ENCODE peak calls at places on chromosomes 5 and 9, in five cellular contexts. D is GM12878, R is A549, I is IMR-90, G is SK-N-SH. N is an unnamed sample.
A peak's percentile ranks its signal among the peaks of the same experiment; 100 is the strongest.

GRCh38 chr9:123282343-123283047 is 14.1 kb upstream of the STRBP start:
- DNase-seq in D (no peak), R (peak; percentile 78), I (no peak), G (no peak), N (no peak)

GRCh38 chr5:141496038-141496437 is 7.2 kb downstream of the PCDHGC5 start:
- DNase-seq in D (no peak), R (no peak), I (no peak), G (no peak), N (peak; percentile 54)

GRCh38 chr5:97243352-97243751 is 60.3 kb upstream of the RIOK2 start:
- DNase-seq in D (no peak), R (no peak), I (no peak), G (no peak), N (no peak)

GRCh38 chr5:126650463-126650862 is 49.7 kb downstream of the PHAX start:
- DNase-seq in D (no peak), R (no peak), I (no peak), G (no peak), N (no peak)

GRCh38 chr5:142698447-142698846 is 12.6 kb upstream of the FGF1 start:
- DNase-seq in D (no peak), R (no peak), I (no peak), G (no peak), N (no peak)

GRCh38 chr9:22446950-22447606 is 454 bp downstream of the DMRTA1 start:
- DNase-seq in D (no peak), R (peak; percentile 72), I (peak; percentile 20), G (peak; percentile 60), N (peak; percentile 69)

GRCh38 chr5:107864793-107865192 is 194.1 kb upstream of the EFNA5 start:
- DNase-seq in D (no peak), R (no peak), I (peak; percentile 76), G (no peak), N (no peak)

GRCh38 chr5:82749453-82749852 is 327.7 kb downstream of the TMEM167A start:
- DNase-seq in D (no peak), R (no peak), I (no peak), G (peak; percentile 36), N (no peak)

GRCh38 chr5:2383678-2384025 is 367.8 kb downstream of the IRX2 start:
- DNase-seq in D (no peak), R (no peak), I (no peak), G (no peak), N (no peak)
- TF ChIP-seq USF2 in D (no peak), R (no peak), I (no peak), G (no peak), N (no peak)

GRCh38 chr9:93081081-93081529 is 14.9 kb upstream of the CARD19 start:
- DNase-seq in D (no peak), R (no peak), I (no peak), G (peak; percentile 17), N (peak; percentile 6)
- TF ChIP-seq USF2 in D (no peak), R (no peak), I (no peak), G (no peak), N (no peak)

GRCh38 chr9:117034862-117035261 is 347.8 kb downstream of the TRIM32 start:
- DNase-seq in D (no peak), R (no peak), I (peak; percentile 2), G (no peak), N (peak; percentile 69)
- TF ChIP-seq USF2 in D (no peak), R (no peak), I (no peak), G (no peak), N (no peak)

GRCh38 chr9:35904966-35905781 is 828 bp upstream of the HRCT1 start:
- DNase-seq in D (no peak), R (no peak), I (peak; percentile 74), G (no peak), N (no peak)

GRCh38 chr9:35904338-35904737 is 1.7 kb upstream of the HRCT1 start:
- DNase-seq in D (no peak), R (no peak), I (no peak), G (no peak), N (no peak)

GRCh38 chr9:35907732-35908483 is 1.4 kb upstream of the SPAAR start:
- DNase-seq in D (no peak), R (peak; percentile 94), I (peak; percentile 88), G (peak; percentile 86), N (no peak)

GRCh38 chr9:35906923-35907699 is 1.1 kb downstream of the HRCT1 start:
- DNase-seq in D (no peak), R (no peak), I (peak; percentile 75), G (no peak), N (no peak)

GRCh38 chr9:35905912-35906679 is at the start of gene HRCT1:
- DNase-seq in D (no peak), R (peak; percentile 50), I (peak; percentile 94), G (no peak), N (no peak)
- TF ChIP-seq USF2 in D (no peak), R (no peak), I (no peak), G (no peak), N (no peak)

DNA sequence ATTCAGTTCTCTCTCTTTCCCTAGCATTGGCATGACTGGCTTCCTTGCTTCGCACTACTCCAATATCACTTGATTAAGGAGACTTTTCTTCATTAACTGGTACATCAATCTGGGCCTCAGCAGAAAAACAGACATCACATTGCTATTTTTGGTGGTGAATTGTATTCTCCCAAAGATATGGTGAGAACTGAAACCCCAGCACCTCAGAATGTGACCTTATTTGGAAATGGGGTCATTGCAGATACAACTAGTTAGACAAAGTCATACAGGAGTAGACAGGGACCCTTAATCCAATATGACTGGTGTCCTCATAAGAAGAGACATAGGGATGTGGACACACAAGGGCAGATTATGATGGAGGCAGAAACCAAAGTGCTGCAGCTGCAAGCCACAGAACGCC is 7.5 kb upstream of the RAD23B start:
- DNase-seq in D (no peak), R (no peak), I (no peak), G (no peak), N (no peak)
- TF ChIP-seq USF2 in D (no peak), R (no peak), I (no peak), G (no peak), N (no peak)

N was measured in WTC11.